ENCODE peak calls at places on chromosomes 3 and 15, in eight cellular contexts. Z is A549, V is GM12891, O is adrenal gland, D is heart left ventricle, B is transverse colon, F is stomach, I is lower leg skin. N is an unnamed sample.

GRCh38 chr3:114121996-114122709 is 56.7 kb downstream of the DRD3 start:
- DNase-seq in B (no peak), D (no peak), Z (no peak), V (no peak), O (peak), F (no peak), I (no peak), N (no peak)

GRCh38 chr15:25437751-25438600 is 848 bp downstream of the UBE3A start:
- DNase-seq in I (peak), O (peak), D (peak), B (peak), V (peak), F (peak), Z (no peak), N (peak)

GRCh38 chr15:83959477-83959876 is 276.1 kb upstream of the GOLGA6L4 start:
- DNase-seq in F (no peak), V (no peak), D (no peak), O (no peak), Z (no peak), I (no peak), B (no peak), N (no peak)

GRCh38 chr15:65338366-65338765 is 33.9 kb downstream of the RNU5B-1 start:
- DNase-seq in V (no peak), F (no peak), I (no peak), B (peak), D (no peak), O (no peak), Z (no peak), N (no peak)

GRCh38 chr3:123816673-123817207 is 67.4 kb downstream of the MYLK start:
- DNase-seq in O (no peak), B (no peak), I (no peak), Z (no peak), V (no peak), D (no peak), F (no peak), N (no peak)

GRCh38 chr3:97497138-97497537 is 267.4 kb upstream of the ARL6 start:
- DNase-seq in Z (no peak), F (no peak), O (no peak), I (no peak), B (no peak), V (no peak), D (no peak), N (no peak)

GRCh38 chr3:63051920-63052319 is 176.7 kb upstream of the CADPS start:
- DNase-seq in V (no peak), F (no peak), I (no peak), D (no peak), Z (no peak), O (no peak), B (peak), N (no peak)

GRCh38 chr3:15708882-15709677 is 88.7 kb downstream of the ANKRD28 start:
- DNase-seq in D (no peak), F (no peak), O (no peak), B (no peak), Z (no peak), V (no peak), I (no peak), N (no peak)

GRCh38 chr3:72973031-72973723 is 23.4 kb upstream of the PPP4R2 start:
- DNase-seq in Z (no peak), V (no peak), B (peak), O (peak), I (no peak), F (peak), D (no peak), N (no peak)

GRCh38 chr3:156761713-156762575 is 64.2 kb upstream of the LEKR1 start:
- DNase-seq in B (no peak), V (no peak), Z (no peak), O (no peak), D (no peak), I (no peak), F (no peak), N (no peak)
- TF ChIP-seq POLR2A in B (no peak), V (no peak), Z (no peak), O (no peak), D (no peak), I (no peak), F (no peak), N (no peak)

GRCh38 chr3:112074616-112075497 is 11.3 kb upstream of the C3orf52 start:
- DNase-seq in Z (peak), D (no peak), I (peak), F (peak), V (no peak), B (peak), O (peak), N (no peak)
- TF ChIP-seq POLR2A in Z (no peak), D (no peak), I (no peak), F (no peak), V (no peak), B (peak), O (no peak), N (no peak)

GRCh38 chr3:196641278-196642058 is 2.0 kb downstream of the NRROS start:
- DNase-seq in Z (no peak), V (no peak), I (no peak), F (no peak), B (no peak), D (no peak), O (no peak), N (no peak)
- TF ChIP-seq POLR2A in Z (no peak), V (peak), I (no peak), F (no peak), B (no peak), D (no peak), O (no peak), N (peak)

GRCh38 chr3:138187296-138188012 is at the start of gene ARMC8:
- DNase-seq in Z (peak), V (peak), F (peak), B (peak), O (peak), I (peak), D (peak), N (peak)
- TF ChIP-seq POLR2A in Z (peak), V (peak), F (no peak), B (peak), O (peak), I (no peak), D (peak), N (peak)

DNA sequence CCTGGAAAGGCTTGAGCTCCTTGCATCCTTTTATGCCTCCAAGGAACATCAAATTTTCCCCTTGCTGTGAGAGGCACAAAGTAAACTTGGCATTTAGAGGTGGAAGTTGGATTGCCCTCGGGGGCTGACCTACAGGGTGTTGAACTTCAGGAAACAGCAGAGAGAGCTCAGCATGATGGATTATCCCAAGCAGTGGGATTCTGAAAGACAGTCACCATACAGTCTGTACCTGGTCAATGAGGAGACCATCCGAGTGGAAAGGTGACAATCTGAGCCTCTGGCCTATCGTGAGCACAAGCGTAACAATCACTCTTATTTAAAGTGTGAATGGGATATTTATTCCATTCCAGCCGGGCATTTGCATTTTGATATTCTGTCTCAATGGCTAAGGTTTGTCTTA is 105.6 kb upstream of the NECTIN3 start:
- DNase-seq in I (no peak), B (no peak), Z (no peak), D (no peak), F (no peak), O (no peak), V (no peak), N (no peak)
- TF ChIP-seq POLR2A in I (no peak), B (no peak), Z (no peak), D (no peak), F (no peak), O (no peak), V (no peak), N (no peak)

N was measured in GM12892.